ENCODE peak calls at places on chromosomes 6 and 20, in five cellular contexts. K is tibial artery, L is heart left ventricle, W is brain microvascular endothelial cell, C is MM.1S. E is an unnamed sample.

GRCh38 chr20:17835941-17836861 is 132.4 kb downstream of the SNX5 start:
- DNase-seq in K (peak), C (no peak), W (no peak), L (peak), E (no peak)

GRCh38 chr6:148758492-148758891 is 11.7 kb downstream of the UST start:
- DNase-seq in W (no peak), C (peak), L (peak), K (no peak), E (no peak)

GRCh38 chr6:105324386-105325000 is 78.4 kb downstream of the PREP start:
- DNase-seq in K (no peak), W (no peak), C (no peak), L (no peak), E (no peak)

GRCh38 chr20:9886227-9886626 is 47.4 kb upstream of the PAK5 start:
- DNase-seq in W (peak), K (no peak), C (no peak), L (no peak), E (peak)

GRCh38 chr20:42192321-42192720 is 574.1 kb upstream of the CHD6 start:
- DNase-seq in K (no peak), W (no peak), C (peak), L (no peak), E (no peak)

GRCh38 chr6:35302604-35303218 is 5.1 kb downstream of the DEF6 start:
- DNase-seq in C (peak), K (peak), L (peak), W (no peak), E (no peak)

GRCh38 chr6:105045546-105045945 is 88.6 kb downstream of the LIN28B start:
- DNase-seq in W (peak), K (no peak), C (no peak), L (no peak), E (no peak)

GRCh38 chr20:44610313-44610965 is 28.1 kb downstream of the PKIG start:
- DNase-seq in C (peak), K (peak), L (no peak), W (no peak), E (no peak)

GRCh38 chr20:41081276-41081814 is 52.7 kb downstream of the TOP1 start:
- DNase-seq in L (no peak), W (peak), K (no peak), C (no peak), E (no peak)

GRCh38 chr6:24547243-24547642 is 52.5 kb downstream of the ALDH5A1 start:
- DNase-seq in L (no peak), K (no peak), C (no peak), W (no peak), E (no peak)
- TF ChIP-seq CTCF in L (no peak), K (no peak), C (no peak), W (peak), E (no peak)

GRCh38 chr6:22956029-22956715 is 386.8 kb downstream of the HDGFL1 start:
- DNase-seq in L (no peak), C (no peak), K (no peak), W (no peak), E (no peak)

GRCh38 chr6:22958677-22959076 is 389.3 kb downstream of the HDGFL1 start:
- DNase-seq in L (no peak), W (no peak), K (no peak), C (peak), E (no peak)

GRCh38 chr6:22959571-22959970 is 390.2 kb downstream of the HDGFL1 start:
- DNase-seq in K (no peak), C (no peak), W (no peak), L (no peak), E (no peak)

GRCh38 chr6:22952076-22952475 is 382.7 kb downstream of the HDGFL1 start:
- DNase-seq in W (no peak), K (no peak), C (no peak), L (no peak), E (peak)

DNA sequence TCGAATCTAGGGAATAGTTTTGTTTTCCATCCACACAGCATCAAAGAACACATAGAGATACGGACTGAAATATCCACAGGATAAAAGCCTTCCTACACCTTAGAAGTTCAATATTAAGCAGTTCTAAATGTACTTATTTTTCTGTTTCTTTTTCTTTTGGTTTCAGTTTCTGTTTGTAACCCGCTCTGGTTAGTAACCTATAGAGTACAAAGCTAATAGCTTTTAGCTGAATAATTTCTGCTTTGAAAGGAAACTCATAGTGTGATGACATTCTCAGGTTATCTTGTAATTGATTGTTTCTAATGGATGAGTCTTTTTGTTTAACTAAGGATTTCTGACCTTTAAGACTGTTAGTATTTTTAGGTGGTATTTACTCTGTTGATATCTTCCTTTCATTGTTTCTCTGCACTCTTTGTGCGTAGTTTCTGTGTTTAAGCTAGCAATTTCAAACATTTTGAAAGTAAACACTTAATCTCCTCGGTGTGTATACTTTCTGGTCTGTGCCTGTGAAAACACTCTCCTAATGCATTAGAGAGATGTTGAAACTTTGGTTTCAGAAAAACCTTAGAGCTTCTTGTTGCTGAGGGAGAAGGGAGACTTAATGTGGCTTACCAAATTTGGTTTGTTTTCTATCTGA is 385.5 kb downstream of the HDGFL1 start:
- DNase-seq in W (no peak), L (no peak), C (peak), K (no peak), E (no peak)
- H3K4me3 ChIP-seq in W (no peak), L (peak), C (peak), K (peak), E (no peak)

GRCh38 chr6:303948-304558 is 11.8 kb downstream of the DUSP22 start:
- DNase-seq in C (no peak), K (no peak), W (no peak), L (no peak), E (no peak)
- TF ChIP-seq CTCF in C (peak), K (no peak), W (peak), L (no peak), E (no peak)

GRCh38 chr6:83849610-83850009 is 3.5 kb upstream of the RIPPLY2 start:
- DNase-seq in K (no peak), C (no peak), W (no peak), L (no peak), E (no peak)

GRCh38 chr6:83852528-83853177 is 507 bp upstream of the RIPPLY2 start:
- DNase-seq in K (no peak), C (no peak), L (no peak), W (no peak), E (no peak)

GRCh38 chr6:83854766-83855165 is 1.6 kb downstream of the RIPPLY2 start:
- DNase-seq in C (no peak), L (no peak), K (no peak), W (no peak), E (no peak)

GRCh38 chr6:83853178-83853967 is at the start of gene RIPPLY2:
- DNase-seq in W (no peak), C (no peak), L (no peak), K (peak), E (no peak)

GRCh38 chr6:83853968-83854501 is 875 bp downstream of the RIPPLY2 start:
- DNase-seq in C (no peak), W (no peak), K (no peak), L (no peak), E (no peak)
- H3K4me3 ChIP-seq in C (no peak), W (peak), K (peak), L (peak), E (peak)

GRCh38 chr6:47254051-47254450 is 55.7 kb downstream of the TNFRSF21 start:
- DNase-seq in C (no peak), K (no peak), W (no peak), L (no peak), E (no peak)

GRCh38 chr6:47251396-47251795 is 58.3 kb downstream of the TNFRSF21 start:
- DNase-seq in L (no peak), C (no peak), W (no peak), K (no peak), E (no peak)

GRCh38 chr6:47253136-47253535 is 56.6 kb downstream of the TNFRSF21 start:
- DNase-seq in K (no peak), C (no peak), W (no peak), L (no peak), E (no peak)

GRCh38 chr6:47254906-47255305 is 54.8 kb downstream of the TNFRSF21 start:
- DNase-seq in C (no peak), K (no peak), W (no peak), L (no peak), E (no peak)

GRCh38 chr6:47252636-47253035 is 57.1 kb downstream of the TNFRSF21 start:
- DNase-seq in L (no peak), W (no peak), C (no peak), K (no peak), E (no peak)
- TF ChIP-seq CTCF in L (no peak), W (no peak), C (no peak), K (no peak), E (no peak)